ENCODE peak calls at places on chromosomes 7 and 10, in six cellular contexts. R is brain microvascular endothelial cell, N is thyroid gland, Z is A673, T is HL-60, I is mammary epithelial cell. F is an unnamed sample.

GRCh38 chr10:132466520-132467463 is 69.8 kb downstream of the PWWP2B start:
- DNase-seq in R (no peak), N (peak), Z (no peak), T (no peak), I (no peak), F (no peak)

GRCh38 chr10:100014129-100014762 is 4.5 kb upstream of the DNMBP start:
- DNase-seq in R (no peak), N (no peak), Z (no peak), T (no peak), I (no peak), F (no peak)

GRCh38 chr7:127954371-127954770 is 76.9 kb downstream of the LRRC4 start:
- DNase-seq in R (no peak), N (no peak), Z (no peak), T (no peak), I (no peak), F (no peak)

GRCh38 chr7:156735861-156736260 is 95.3 kb downstream of the RNF32 start:
- DNase-seq in R (no peak), N (no peak), Z (no peak), T (no peak), I (no peak), F (no peak)

GRCh38 chr7:150514748-150515222 is at the start of gene GIMAP7:
- DNase-seq in R (no peak), N (peak), Z (no peak), T (no peak), I (no peak), F (no peak)

GRCh38 chr10:17415046-17415643 is 39.2 kb downstream of the ST8SIA6 start:
- DNase-seq in R (no peak), N (no peak), Z (no peak), T (no peak), I (no peak), F (no peak)

GRCh38 chr7:133082390-133082766 is 488 bp upstream of the CHCHD3 start:
- DNase-seq in R (no peak), N (no peak), Z (no peak), T (peak), I (no peak), F (no peak)

GRCh38 chr10:60003709-60004191 is 97.4 kb upstream of the CCDC6 start:
- DNase-seq in R (no peak), N (no peak), Z (no peak), T (no peak), I (no peak), F (no peak)

GRCh38 chr7:144546795-144547194 is 143.3 kb upstream of the NOBOX start:
- DNase-seq in R (no peak), N (no peak), Z (no peak), T (no peak), I (no peak), F (no peak)

GRCh38 chr10:74293686-74294365 is 142.8 kb downstream of the ADK start:
- DNase-seq in R (peak), N (peak), Z (no peak), T (no peak), I (peak), F (no peak)

GRCh38 chr7:105345003-105345402 is 43.7 kb downstream of the SRPK2 start:
- DNase-seq in R (no peak), N (no peak), Z (no peak), T (no peak), I (no peak), F (no peak)

GRCh38 chr7:18425227-18425626 is 70.3 kb upstream of the HDAC9 start:
- DNase-seq in R (no peak), N (no peak), Z (no peak), T (no peak), I (no peak), F (no peak)

GRCh38 chr10:510415-510881 is 179.0 kb downstream of the DIP2C start:
- DNase-seq in R (no peak), N (no peak), Z (no peak), T (no peak), I (peak), F (no peak)

GRCh38 chr7:47771301-47771989 is 176.8 kb downstream of the PKD1L1 start:
- DNase-seq in R (no peak), N (peak), Z (peak), T (no peak), I (no peak), F (no peak)

GRCh38 chr7:157012113-157012547 is 1.7 kb upstream of the MNX1 start:
- DNase-seq in R (no peak), N (no peak), Z (no peak), T (no peak), I (no peak), F (no peak)

GRCh38 chr7:159149488-159149887 is 4.8 kb upstream of the VIPR2 start:
- DNase-seq in R (no peak), N (no peak), Z (no peak), T (no peak), I (no peak), F (no peak)

GRCh38 chr7:71824356-71824755 is 587.8 kb downstream of the CALN1 start:
- DNase-seq in R (peak), N (no peak), Z (no peak), T (no peak), I (no peak), F (no peak)

GRCh38 chr7:121083138-121083789 is 94.8 kb downstream of the CPED1 start:
- DNase-seq in R (peak), N (no peak), Z (no peak), T (no peak), I (peak), F (peak)

GRCh38 chr10:26528715-26529393 is 90.7 kb downstream of the APBB1IP start:
- DNase-seq in R (no peak), N (no peak), Z (no peak), T (no peak), I (no peak), F (no peak)

GRCh38 chr10:6513509-6513908 is 66.6 kb downstream of the PRKCQ start:
- DNase-seq in R (no peak), N (no peak), Z (no peak), T (no peak), I (no peak), F (no peak)

GRCh38 chr10:43437141-43437860 is 390 bp downstream of the ZNF487 start:
- DNase-seq in R (no peak), N (no peak), Z (no peak), T (no peak), I (no peak), F (no peak)

GRCh38 chr10:1896153-1896552 is 158.8 kb upstream of the ADARB2 start:
- DNase-seq in R (no peak), N (no peak), Z (no peak), T (no peak), I (no peak), F (no peak)

GRCh38 chr10:27865221-27865635 is 119.6 kb upstream of the MKX start:
- DNase-seq in R (no peak), N (no peak), Z (no peak), T (no peak), I (peak), F (peak)

GRCh38 chr7:22934023-22934422 is 79.9 kb downstream of the HYCC1 start:
- DNase-seq in R (no peak), N (no peak), Z (no peak), T (no peak), I (no peak), F (no peak)

GRCh38 chr7:77867208-77867915 is 68.8 kb downstream of the PHTF2 start:
- DNase-seq in R (peak), N (no peak), Z (no peak), T (no peak), I (no peak), F (no peak)

GRCh38 chr7:36005876-36006275 is 147.2 kb upstream of the EEPD1 start:
- DNase-seq in R (no peak), N (no peak), Z (no peak), T (no peak), I (no peak), F (no peak)

GRCh38 chr10:60542691-60543090 is 153.0 kb upstream of the ANK3 start:
- DNase-seq in R (no peak), N (no peak), Z (no peak), T (no peak), I (peak), F (no peak)

GRCh38 chr10:55631071-55631654 is 729.9 kb downstream of the ZWINT start:
- DNase-seq in R (peak), N (peak), Z (peak), T (peak), I (peak), F (no peak)

GRCh38 chr10:802506-802905 is 113.0 kb upstream of the DIP2C start:
- DNase-seq in R (no peak), N (no peak), Z (no peak), T (no peak), I (no peak), F (no peak)

GRCh38 chr10:7311256-7312178 is 99.3 kb downstream of the SFMBT2 start:
- DNase-seq in R (no peak), N (no peak), Z (no peak), T (no peak), I (no peak), F (peak)

GRCh38 chr7:105228555-105228954 is 160.2 kb downstream of the SRPK2 start:
- DNase-seq in R (no peak), N (peak), Z (no peak), T (no peak), I (no peak), F (no peak)

GRCh38 chr10:29471483-29471859 is 163.3 kb downstream of the SVIL start:
- DNase-seq in R (peak), N (no peak), Z (peak), T (no peak), I (peak), F (peak)

GRCh38 chr7:122064971-122065370 is 79.1 kb downstream of the AASS start:
- DNase-seq in R (peak), N (no peak), Z (no peak), T (no peak), I (no peak), F (no peak)

GRCh38 chr10:70084189-70084588 is 31.5 kb downstream of the MACROH2A2 start:
- DNase-seq in R (no peak), N (no peak), Z (no peak), T (no peak), I (no peak), F (no peak)

GRCh38 chr10:29160110-29160669 is 128.7 kb upstream of the LYZL1 start:
- DNase-seq in R (peak), N (no peak), Z (no peak), T (no peak), I (peak), F (peak)

GRCh38 chr10:23326541-23327307 is 17.9 kb downstream of the C10orf67 start:
- DNase-seq in R (no peak), N (no peak), Z (no peak), T (no peak), I (no peak), F (no peak)

GRCh38 chr7:302054-302992 is 12.4 kb downstream of the FOXL3 start:
- DNase-seq in R (no peak), N (no peak), Z (no peak), T (no peak), I (no peak), F (no peak)

GRCh38 chr10:8042032-8042863 is 12.2 kb upstream of the GATA3 start:
- DNase-seq in R (no peak), N (no peak), Z (no peak), T (no peak), I (no peak), F (no peak)

GRCh38 chr7:65438593-65438992 is 64.9 kb downstream of the ZNF92 start:
- DNase-seq in R (peak), N (no peak), Z (peak), T (no peak), I (peak), F (peak)

GRCh38 chr10:124691448-124692435 is 52.4 kb downstream of the FAM53B start:
- DNase-seq in R (no peak), N (no peak), Z (no peak), T (no peak), I (no peak), F (no peak)
- H3K27ac ChIP-seq in R (no peak), N (peak), Z (no peak), T (no peak), I (no peak), F (no peak)

DNA sequence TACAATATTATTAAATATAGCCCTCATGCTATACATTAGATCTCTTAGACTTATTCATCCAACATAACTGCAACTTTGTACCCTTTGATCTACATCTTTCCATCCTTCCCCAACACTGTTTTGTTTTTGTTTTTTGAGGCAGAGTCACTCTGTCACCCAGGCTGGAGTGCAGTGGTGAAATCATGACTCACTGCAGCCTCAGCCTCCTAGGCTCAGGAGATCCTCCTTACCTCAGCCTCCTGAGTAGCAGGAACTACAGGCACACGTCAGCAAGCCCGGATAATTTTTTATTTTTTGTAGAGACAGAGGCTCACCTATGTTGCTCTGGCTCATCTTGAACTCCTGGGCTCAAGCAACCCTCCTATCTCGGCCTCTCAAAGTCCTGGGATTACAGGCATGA is 53.3 kb downstream of the NT5C2 start:
- DNase-seq in R (no peak), N (no peak), Z (no peak), T (no peak), I (no peak), F (no peak)
- H3K27ac ChIP-seq in R (no peak), N (no peak), Z (no peak), T (no peak), I (no peak), F (no peak)

GRCh38 chr10:88849224-88849623 is 2.4 kb downstream of the ANKRD22 start:
- DNase-seq in R (peak), N (no peak), Z (no peak), T (no peak), I (peak), F (no peak)
- H3K27ac ChIP-seq in R (peak), N (no peak), Z (no peak), T (no peak), I (peak), F (peak)

DNA sequence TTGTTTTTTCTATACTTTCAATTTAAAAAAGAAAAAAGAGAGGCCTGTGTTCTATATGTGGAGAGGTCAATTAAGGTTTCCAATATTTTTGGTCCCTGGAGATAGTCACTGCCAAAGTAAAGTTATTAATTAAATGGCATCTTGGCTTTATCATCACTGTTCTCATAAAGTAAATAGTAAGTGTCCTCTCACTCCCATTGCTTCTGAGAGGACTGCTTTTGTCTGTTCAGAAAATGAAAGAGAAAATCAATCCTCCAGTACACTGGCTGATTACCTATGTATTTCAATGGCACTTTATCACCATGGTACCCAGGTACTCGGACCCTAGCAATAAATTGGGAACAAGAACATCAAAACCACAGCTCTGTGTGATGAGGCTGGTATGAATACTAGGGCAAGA is 94.0 kb downstream of the RNLS start:
- DNase-seq in R (no peak), N (no peak), Z (no peak), T (no peak), I (no peak), F (no peak)
- H3K27ac ChIP-seq in R (no peak), N (no peak), Z (no peak), T (no peak), I (no peak), F (no peak)

GRCh38 chr7:92042056-92042737 is 92.1 kb downstream of the CYP51A1 start:
- DNase-seq in R (no peak), N (no peak), Z (no peak), T (no peak), I (no peak), F (no peak)

GRCh38 chr7:92043098-92043497 is 91.2 kb downstream of the CYP51A1 start:
- DNase-seq in R (no peak), N (no peak), Z (no peak), T (no peak), I (no peak), F (no peak)

GRCh38 chr7:92044940-92045339 is 89.3 kb downstream of the CYP51A1 start:
- DNase-seq in R (no peak), N (no peak), Z (no peak), T (no peak), I (no peak), F (no peak)

GRCh38 chr7:92044148-92044547 is 90.1 kb downstream of the CYP51A1 start:
- DNase-seq in R (no peak), N (no peak), Z (no peak), T (no peak), I (no peak), F (no peak)

DNA sequence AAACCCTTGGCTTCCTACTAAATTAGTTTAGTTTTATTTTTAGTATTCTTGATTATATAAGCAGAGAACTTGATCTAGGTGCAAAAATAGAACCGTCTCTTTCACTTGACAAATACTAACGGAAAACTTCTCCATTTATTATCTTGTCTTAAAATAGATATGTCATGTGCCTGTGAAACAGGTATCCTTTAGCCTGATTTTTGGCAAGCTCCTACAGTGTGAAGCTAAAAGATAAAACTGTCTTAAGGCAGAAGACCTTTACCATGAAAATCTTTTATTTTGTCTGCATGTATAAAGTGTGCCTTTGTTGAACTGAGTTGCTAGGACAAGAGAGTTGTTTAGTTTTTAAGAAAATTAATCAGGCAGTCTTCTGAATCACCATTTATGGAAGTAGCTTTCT is 90.6 kb downstream of the CYP51A1 start:
- DNase-seq in R (no peak), N (no peak), Z (no peak), T (no peak), I (no peak), F (no peak)
- H3K27ac ChIP-seq in R (no peak), N (peak), Z (no peak), T (no peak), I (no peak), F (no peak)

GRCh38 chr7:19919156-19920085 is 146.0 kb upstream of the TMEM196 start:
- DNase-seq in R (peak), N (no peak), Z (peak), T (no peak), I (no peak), F (no peak)
- H3K27ac ChIP-seq in R (peak), N (no peak), Z (no peak), T (no peak), I (no peak), F (no peak)

GRCh38 chr10:21530616-21531015 is 3.4 kb upstream of the MLLT10 start:
- DNase-seq in R (no peak), N (no peak), Z (no peak), T (no peak), I (no peak), F (no peak)
- H3K27ac ChIP-seq in R (no peak), N (peak), Z (peak), T (no peak), I (no peak), F (no peak)

GRCh38 chr7:129865093-129865931 is 87.4 kb downstream of the UBE2H start:
- DNase-seq in R (no peak), N (no peak), Z (peak), T (no peak), I (no peak), F (no peak)
- H3K27ac ChIP-seq in R (peak), N (peak), Z (peak), T (no peak), I (peak), F (peak)

GRCh38 chr7:134799387-134799786 is 20.0 kb downstream of the CALD1 start:
- DNase-seq in R (peak), N (no peak), Z (no peak), T (no peak), I (no peak), F (no peak)

GRCh38 chr7:134806197-134806596 is 26.8 kb downstream of the CALD1 start:
- DNase-seq in R (no peak), N (no peak), Z (no peak), T (no peak), I (no peak), F (no peak)

GRCh38 chr7:134802762-134803161 is 23.3 kb downstream of the CALD1 start:
- DNase-seq in R (no peak), N (no peak), Z (no peak), T (no peak), I (no peak), F (no peak)

GRCh38 chr7:134804854-134805253 is 25.4 kb downstream of the CALD1 start:
- DNase-seq in R (peak), N (no peak), Z (peak), T (no peak), I (no peak), F (no peak)

DNA sequence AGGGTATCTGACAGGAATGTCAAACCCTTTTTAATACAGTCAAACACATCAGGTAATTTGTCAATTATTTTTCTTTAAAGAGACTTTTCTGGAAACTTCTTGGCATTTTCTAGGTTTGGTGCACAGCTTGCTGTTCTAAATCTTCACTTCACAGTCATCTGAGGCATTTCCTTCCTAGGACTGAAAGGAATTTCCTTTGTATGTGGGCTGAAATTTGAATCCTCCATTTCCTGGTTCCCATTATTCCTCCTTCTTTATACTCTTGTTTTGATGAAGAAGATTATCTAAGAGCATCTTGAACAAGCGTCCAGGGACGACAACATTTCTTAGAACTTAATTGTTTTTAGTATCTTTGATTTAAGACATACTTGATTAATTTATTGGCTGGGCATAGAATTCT is 24.9 kb downstream of the CALD1 start:
- DNase-seq in R (peak), N (no peak), Z (peak), T (no peak), I (no peak), F (no peak)
- H3K27ac ChIP-seq in R (peak), N (peak), Z (peak), T (no peak), I (no peak), F (no peak)